ENCODE peak calls at places on chromosome 10, in ten cellular contexts. E is mesothelial cell of epicardium; B is DMS153; M is stimulated activated CD8-positive, alpha-beta memory T cell treated with anti-CD3 and anti-CD28 coated beads, Interleukin-4, amount 100 ng/mL, for 4 hours; U is posterior cingulate gyrus; W is LHCN-M2; C is G401; G is CD14-positive monocyte; X is activated CD4-positive, alpha-beta T cell treated with anti-CD3 and anti-CD28 coated beads, Interleukin-2, amount 50 U/mL, for 24 hours; P is astrocyte of the cerebellum. R is an unnamed sample.

GRCh38 chr10:89217057-89217990 is 10.2 kb upstream of the CH25H start:
- DNase-seq in W (peak), P (peak), M (peak), U (peak), E (no peak), X (peak), B (peak), G (no peak), C (peak), R (peak)

GRCh38 chr10:1189166-1190051 is 133.2 kb downstream of the WDR37 start:
- DNase-seq in W (no peak), X (no peak), B (no peak), E (no peak), U (peak), M (no peak), P (no peak), G (peak), C (no peak), R (no peak)

GRCh38 chr10:29150010-29150409 is 138.9 kb upstream of the LYZL1 start:
- DNase-seq in U (no peak), W (peak), G (no peak), B (no peak), X (no peak), P (no peak), M (no peak), E (no peak), C (no peak), R (no peak)

GRCh38 chr10:124090630-124091209 is 2.7 kb downstream of the CHST15 start:
- DNase-seq in B (peak), C (no peak), P (no peak), E (no peak), M (no peak), X (no peak), W (no peak), U (peak), G (no peak), R (no peak)

GRCh38 chr10:22805304-22805703 is 90.9 kb upstream of the PIP4K2A start:
- DNase-seq in X (no peak), E (no peak), B (peak), P (no peak), G (no peak), C (peak), W (peak), M (no peak), U (peak), R (no peak)

GRCh38 chr10:111113961-111114830 is 37.4 kb downstream of the ADRA2A start:
- DNase-seq in X (no peak), W (peak), B (no peak), G (no peak), M (no peak), U (no peak), C (no peak), E (no peak), P (no peak), R (no peak)

GRCh38 chr10:45353176-45353575 is 20.8 kb upstream of the ALOX5 start:
- DNase-seq in M (no peak), E (no peak), U (no peak), G (no peak), B (no peak), X (no peak), C (no peak), P (no peak), W (peak), R (no peak)

GRCh38 chr10:80154626-80154977 is 22.1 kb downstream of the PLAC9 start:
- DNase-seq in B (no peak), E (no peak), M (no peak), P (no peak), G (no peak), X (no peak), U (peak), W (no peak), C (no peak), R (no peak)

GRCh38 chr10:83677795-83678194 is 461.5 kb upstream of the GHITM start:
- DNase-seq in G (no peak), X (no peak), U (no peak), P (no peak), W (no peak), E (no peak), M (no peak), C (no peak), B (no peak), R (no peak)

R was measured in NAMALWA.